ENCODE peak calls at places on chromosome 13, in seven cellular contexts. K, C, B, O, Q, F and A are unnamed samples.
A peak's percentile ranks its signal among the peaks of the same experiment; 100 is the strongest.

GRCh38 chr13:23433171-23434153 is at the start of gene SACS:
- DNase-seq in K (peak; percentile 49), O (no peak), Q (peak; percentile 86), B (peak; percentile 36), C (no peak), F (no peak), A (no peak)

GRCh38 chr13:110713642-110713952 is at the start of gene ING1:
- DNase-seq in K (no peak), F (no peak), Q (no peak), O (no peak), C (no peak), B (no peak), A (no peak)

GRCh38 chr13:110309159-110309476 is 2.0 kb downstream of the COL4A2 start:
- DNase-seq in O (no peak), Q (no peak), F (peak; percentile 54), C (no peak), K (no peak), B (no peak), A (no peak)

GRCh38 chr13:75855847-75856246 is 219.7 kb downstream of the LMO7 start:
- DNase-seq in K (no peak), Q (no peak), B (no peak), F (no peak), C (no peak), O (no peak), A (no peak)

GRCh38 chr13:59345316-59345715 is 818.4 kb downstream of the DIAPH3 start:
- DNase-seq in C (no peak), B (peak; percentile 53), K (peak; percentile 17), Q (no peak), O (no peak), F (no peak), A (no peak)

GRCh38 chr13:48828962-48829405 is 146.7 kb upstream of the FNDC3A start:
- DNase-seq in Q (peak; percentile 38), K (no peak), F (no peak), C (peak; percentile 5), O (peak; percentile 16), B (no peak), A (no peak)

GRCh38 chr13:85879014-85879413 is 79.8 kb upstream of the SLITRK6 start:
- DNase-seq in F (no peak), C (no peak), B (no peak), K (no peak), Q (no peak), O (no peak), A (no peak)

GRCh38 chr13:25397763-25398162 is 26.0 kb downstream of the ATP8A2 start:
- DNase-seq in Q (no peak), B (no peak), O (no peak), F (no peak), K (no peak), C (no peak), A (no peak)

GRCh38 chr13:50589139-50589538 is 254.4 kb downstream of the DLEU7 start:
- DNase-seq in K (peak; percentile 84), C (no peak), O (no peak), F (no peak), Q (no peak), B (no peak), A (no peak)

GRCh38 chr13:48232420-48233096 is 448 bp upstream of the ITM2B start:
- DNase-seq in F (no peak), C (no peak), Q (no peak), K (no peak), O (peak; percentile 71), B (no peak), A (no peak)

GRCh38 chr13:99071666-99072065 is 93.8 kb upstream of the DOCK9 start:
- DNase-seq in Q (no peak), O (no peak), B (no peak), K (no peak), F (no peak), C (no peak), A (no peak)

GRCh38 chr13:48853381-48854102 is 122.2 kb upstream of the FNDC3A start:
- DNase-seq in Q (no peak), C (no peak), B (no peak), F (no peak), K (peak; percentile 71), O (no peak), A (no peak)

GRCh38 chr13:107669356-107669755 is 546.0 kb downstream of the LIG4 start:
- DNase-seq in Q (no peak), C (no peak), F (no peak), B (no peak), O (no peak), K (peak; percentile 30), A (no peak)

GRCh38 chr13:43760257-43760656 is 26.5 kb downstream of the ENOX1 start:
- DNase-seq in K (no peak), C (no peak), B (no peak), O (no peak), F (no peak), Q (no peak), A (no peak)

DNA sequence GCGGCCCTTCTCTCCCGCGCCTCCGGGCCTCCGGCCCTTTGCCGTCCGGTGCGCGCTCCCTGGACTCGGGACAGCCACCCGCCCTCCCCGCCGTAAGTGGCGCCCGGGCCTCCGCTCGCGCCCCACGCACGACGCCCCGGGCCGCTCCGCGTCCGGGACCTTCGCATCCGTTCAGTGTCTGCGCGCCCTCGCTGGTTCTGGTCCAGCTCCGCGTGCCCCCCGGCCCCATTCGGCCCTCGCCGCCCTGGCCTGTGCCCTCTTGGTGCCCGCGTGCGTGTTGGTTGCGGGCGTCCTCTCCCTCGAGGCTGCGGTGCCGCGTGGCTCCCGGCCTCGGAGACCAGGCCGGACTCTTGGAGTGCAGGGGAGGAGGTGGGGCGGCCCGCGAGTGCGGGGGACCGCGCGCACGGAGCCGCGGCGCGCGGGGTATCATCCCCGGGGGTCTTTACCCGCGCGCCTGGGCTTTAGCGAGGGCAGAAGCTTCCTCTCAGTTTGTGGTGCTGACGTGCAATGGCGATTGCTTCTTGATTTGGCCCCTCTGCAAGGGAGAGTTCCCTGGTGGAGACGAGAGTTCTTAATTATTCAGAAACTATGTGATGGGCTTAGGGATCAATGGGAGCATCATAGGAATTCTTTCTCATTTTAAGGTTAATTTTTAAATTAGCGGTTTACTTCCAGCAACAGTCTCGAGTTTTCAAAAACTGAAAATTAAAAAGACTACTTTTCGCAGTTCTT is 757 bp downstream of the WASF3 start:
- DNase-seq in Q (no peak), B (peak; percentile 15), F (peak; percentile 67), K (peak; percentile 34), C (no peak), O (no peak), A (no peak)
- H3K27ac ChIP-seq in Q (no peak overlapping the region), B (no peak overlapping the region), F (no peak overlapping the region), K (no peak overlapping the region), C (no peak overlapping the region), O (no peak overlapping the region), A (peak overlapping the region; percentile 87)

DNA sequence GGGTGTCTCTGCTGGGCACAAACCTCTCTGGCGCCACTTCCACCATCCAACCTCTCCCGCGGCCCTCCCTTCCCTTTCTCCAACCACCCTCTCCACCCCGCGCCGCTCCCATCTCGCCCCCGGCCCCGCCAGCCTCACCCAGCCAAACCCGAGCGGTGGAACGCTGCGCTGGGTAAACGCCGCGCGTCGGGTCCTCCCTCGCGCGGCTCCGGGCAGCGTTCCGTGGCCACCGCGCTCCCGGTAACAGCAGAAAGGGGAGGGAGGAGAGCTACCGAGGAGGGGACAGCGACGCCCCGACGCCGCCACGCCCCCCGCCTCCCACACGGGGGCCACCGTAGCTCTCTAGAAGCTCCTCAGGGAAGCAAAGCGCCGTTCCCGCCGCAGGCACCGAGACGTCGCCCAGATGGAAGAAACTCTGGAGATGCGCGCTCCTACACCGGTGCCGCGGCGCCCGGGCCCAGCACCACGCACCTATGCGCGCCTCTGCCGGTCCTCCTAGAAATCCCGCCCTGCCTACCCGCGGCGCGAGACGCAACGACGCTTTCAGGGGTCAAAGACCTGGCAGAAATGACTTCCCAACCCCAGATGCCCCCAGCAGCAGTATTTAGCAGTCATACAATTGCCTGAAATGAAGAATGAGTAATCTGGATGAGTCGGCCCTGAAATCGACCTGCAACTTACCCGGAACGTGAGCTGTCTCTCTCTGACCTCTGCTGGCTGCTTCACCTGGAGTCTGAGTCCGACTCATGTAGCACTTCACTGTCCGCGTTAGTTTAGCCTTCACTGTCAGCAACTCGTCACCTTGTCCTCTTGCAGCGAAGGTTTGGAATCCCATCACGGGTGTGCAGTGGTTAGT is at the start of gene RUBCNL:
- DNase-seq in C (peak; percentile 19), B (peak; percentile 27), O (peak; percentile 1), Q (peak; percentile 70), K (peak; percentile 41), F (no peak), A (no peak)
- H3K27ac ChIP-seq in C (no peak within 1 kb of the TSS), B (no peak within 1 kb of the TSS), O (no peak within 1 kb of the TSS), Q (no peak within 1 kb of the TSS), K (no peak within 1 kb of the TSS), F (no peak within 1 kb of the TSS), A (no peak within 1 kb of the TSS)

GRCh38 chr13:21014139-21014665 is 47.2 kb downstream of the LATS2 start:
- DNase-seq in F (no peak), B (no peak), Q (no peak), C (no peak), O (no peak), K (no peak), A (no peak)

GRCh38 chr13:21012211-21012610 is 49.2 kb downstream of the LATS2 start:
- DNase-seq in B (no peak), F (no peak), O (no peak), K (peak; percentile 98), C (no peak), Q (peak; percentile 1), A (no peak)

GRCh38 chr13:21012841-21013681 is 48.3 kb downstream of the LATS2 start:
- DNase-seq in O (no peak), K (no peak), F (no peak), C (no peak), Q (no peak), B (no peak), A (peak; percentile 31)

GRCh38 chr13:21014666-21015170 is 46.7 kb downstream of the LATS2 start:
- DNase-seq in C (no peak), K (peak; percentile 87), O (no peak), F (no peak), B (no peak), Q (no peak), A (no peak)

DNA sequence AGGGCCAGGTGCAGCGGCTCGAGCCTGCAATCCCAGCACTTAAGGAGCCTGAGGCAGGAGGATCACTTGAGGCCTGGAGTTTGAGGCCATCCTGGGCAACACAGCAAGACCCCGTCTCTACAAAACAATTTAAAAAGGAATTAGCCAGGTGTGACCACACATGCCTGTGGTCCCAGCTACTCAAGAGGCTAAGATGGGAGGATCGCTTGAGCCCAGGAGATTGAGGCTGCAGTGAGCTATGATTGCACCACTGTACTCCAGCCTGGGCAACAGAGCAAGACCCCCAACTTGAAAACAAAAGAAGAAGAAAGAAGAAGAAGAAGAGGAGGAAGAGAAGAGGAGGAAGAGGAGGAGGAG is 47.7 kb downstream of the LATS2 start:
- DNase-seq in B (no peak), C (no peak), O (no peak), Q (no peak), F (no peak), K (no peak), A (no peak)
- H3K27ac ChIP-seq in B (no peak overlapping the region), C (no peak overlapping the region), O (no peak overlapping the region), Q (no peak overlapping the region), F (peak overlapping the region; percentile 6), K (peak overlapping the region; percentile 78), A (peak overlapping the region; percentile 65)

DNA sequence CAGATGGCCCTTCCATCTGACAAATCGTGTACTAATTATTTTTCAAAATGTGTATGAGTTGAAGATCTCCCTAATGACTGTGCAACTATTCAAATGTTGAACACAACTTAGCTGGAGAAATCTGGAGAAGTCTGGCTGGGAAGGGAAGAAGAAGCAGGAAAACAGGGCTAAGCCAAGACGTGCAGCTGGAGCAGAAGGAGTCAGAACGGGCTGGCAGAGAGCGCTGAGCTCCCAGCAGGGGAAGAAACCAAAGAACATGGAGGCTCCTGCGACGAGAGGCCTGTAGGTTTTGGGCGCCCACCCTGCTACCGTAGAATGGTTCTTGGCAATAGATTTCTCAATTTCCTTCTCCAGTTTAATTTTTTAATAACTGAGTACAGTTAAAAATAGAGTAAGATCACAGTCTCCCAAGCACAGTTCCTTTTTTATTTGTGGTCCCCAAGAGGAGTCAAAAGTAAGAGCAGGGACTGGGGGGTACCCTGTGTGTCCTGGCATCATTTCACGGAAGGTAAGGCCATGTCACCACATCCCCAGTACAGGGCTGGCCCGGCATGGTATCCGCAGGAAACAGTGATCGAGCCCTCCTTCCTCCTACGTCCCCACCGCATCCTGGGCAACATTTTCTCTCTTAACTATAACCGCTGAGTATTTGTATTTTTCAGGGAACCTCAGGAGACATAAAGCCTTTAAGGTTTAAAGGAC is 13.4 kb upstream of the LATS2 start:
- DNase-seq in B (no peak), F (no peak), K (peak; percentile 30), O (no peak), C (peak; percentile 42), Q (no peak), A (no peak)
- H3K27ac ChIP-seq in B (peak overlapping the region; percentile 55), F (peak overlapping the region; percentile 81), K (no peak overlapping the region), O (no peak overlapping the region), C (no peak overlapping the region), Q (no peak overlapping the region), A (no peak overlapping the region)